ENCODE peak calls at places on chromosomes 3 and 15, in six cellular contexts. One of them, this sample, is unnamed.

GRCh38 chr15:55897560-55898336 is 95.7 kb downstream of the NEDD4 start:
- DNase-seq in osteocyte: no peak
- DNase-seq in GM12865: peak; percentile 7
- DNase-seq in ovary: peak; percentile 59
- DNase-seq in stimulated activated CD8-positive, alpha-beta memory T cell treated with anti-CD3 and anti-CD28 coated beads, Interleukin-15, amount 100 ng/mL, for 4 hours: no peak
- DNase-seq in uterus: peak; percentile 40
- DNase-seq in this sample: no peak

GRCh38 chr3:185936814-185937688 is 763 bp downstream of the TRA2B start:
- DNase-seq in osteocyte: peak; percentile 96
- DNase-seq in GM12865: peak; percentile 94
- DNase-seq in ovary: peak; percentile 95
- DNase-seq in stimulated activated CD8-positive, alpha-beta memory T cell treated with anti-CD3 and anti-CD28 coated beads, Interleukin-15, amount 100 ng/mL, for 4 hours: peak; percentile 74
- DNase-seq in uterus: peak; percentile 92
- DNase-seq in this sample: peak; percentile 67

GRCh38 chr15:64934023-64934422 is 22.3 kb downstream of the ANKDD1A start:
- DNase-seq in osteocyte: peak; percentile 67
- DNase-seq in GM12865: no peak
- DNase-seq in ovary: no peak
- DNase-seq in stimulated activated CD8-positive, alpha-beta memory T cell treated with anti-CD3 and anti-CD28 coated beads, Interleukin-15, amount 100 ng/mL, for 4 hours: no peak
- DNase-seq in uterus: no peak
- DNase-seq in this sample: no peak

GRCh38 chr15:83112233-83112958 is 5.0 kb downstream of the TM6SF1 start:
- DNase-seq in osteocyte: peak; percentile 84
- DNase-seq in GM12865: no peak
- DNase-seq in ovary: no peak
- DNase-seq in stimulated activated CD8-positive, alpha-beta memory T cell treated with anti-CD3 and anti-CD28 coated beads, Interleukin-15, amount 100 ng/mL, for 4 hours: no peak
- DNase-seq in uterus: peak; percentile 37
- DNase-seq in this sample: no peak

GRCh38 chr3:50295553-50296166 is 3.4 kb upstream of the IFRD2 start:
- DNase-seq in osteocyte: no peak
- DNase-seq in GM12865: no peak
- DNase-seq in ovary: no peak
- DNase-seq in stimulated activated CD8-positive, alpha-beta memory T cell treated with anti-CD3 and anti-CD28 coated beads, Interleukin-15, amount 100 ng/mL, for 4 hours: no peak
- DNase-seq in uterus: no peak
- DNase-seq in this sample: no peak

GRCh38 chr3:30752961-30753360 is 141.5 kb downstream of the GADL1 start:
- DNase-seq in osteocyte: no peak
- DNase-seq in GM12865: no peak
- DNase-seq in ovary: no peak
- DNase-seq in stimulated activated CD8-positive, alpha-beta memory T cell treated with anti-CD3 and anti-CD28 coated beads, Interleukin-15, amount 100 ng/mL, for 4 hours: no peak
- DNase-seq in uterus: no peak
- DNase-seq in this sample: peak; percentile 60

GRCh38 chr3:124928333-124929202 is 6.0 kb downstream of the MUC13 start:
- DNase-seq in osteocyte: no peak
- DNase-seq in GM12865: peak; percentile 77
- DNase-seq in ovary: peak; percentile 49
- DNase-seq in stimulated activated CD8-positive, alpha-beta memory T cell treated with anti-CD3 and anti-CD28 coated beads, Interleukin-15, amount 100 ng/mL, for 4 hours: peak; percentile 30
- DNase-seq in uterus: peak; percentile 54
- DNase-seq in this sample: peak; percentile 49

GRCh38 chr3:31861839-31862238 is 119.2 kb downstream of the OSBPL10 start:
- DNase-seq in osteocyte: no peak
- DNase-seq in GM12865: no peak
- DNase-seq in ovary: no peak
- DNase-seq in stimulated activated CD8-positive, alpha-beta memory T cell treated with anti-CD3 and anti-CD28 coated beads, Interleukin-15, amount 100 ng/mL, for 4 hours: no peak
- DNase-seq in uterus: no peak
- DNase-seq in this sample: no peak

GRCh38 chr3:67739851-67740250 is 85.4 kb upstream of the SUCLG2 start:
- DNase-seq in osteocyte: no peak
- DNase-seq in GM12865: no peak
- DNase-seq in ovary: no peak
- DNase-seq in stimulated activated CD8-positive, alpha-beta memory T cell treated with anti-CD3 and anti-CD28 coated beads, Interleukin-15, amount 100 ng/mL, for 4 hours: no peak
- DNase-seq in uterus: no peak
- DNase-seq in this sample: no peak

GRCh38 chr15:64092864-64093626 is 593 bp downstream of the CIAO2A start:
- DNase-seq in osteocyte: no peak
- DNase-seq in GM12865: peak; percentile 86
- DNase-seq in ovary: peak; percentile 50
- DNase-seq in stimulated activated CD8-positive, alpha-beta memory T cell treated with anti-CD3 and anti-CD28 coated beads, Interleukin-15, amount 100 ng/mL, for 4 hours: no peak
- DNase-seq in uterus: peak; percentile 29
- DNase-seq in this sample: peak; percentile 67

GRCh38 chr3:106114848-106115247 is 246.0 kb upstream of the CBLB start:
- DNase-seq in osteocyte: no peak
- DNase-seq in GM12865: no peak
- DNase-seq in ovary: no peak
- DNase-seq in stimulated activated CD8-positive, alpha-beta memory T cell treated with anti-CD3 and anti-CD28 coated beads, Interleukin-15, amount 100 ng/mL, for 4 hours: no peak
- DNase-seq in uterus: no peak
- DNase-seq in this sample: no peak

GRCh38 chr3:101640256-101640655 is 36.7 kb downstream of the ZBTB11 start:
- DNase-seq in osteocyte: no peak
- DNase-seq in GM12865: no peak
- DNase-seq in ovary: no peak
- DNase-seq in stimulated activated CD8-positive, alpha-beta memory T cell treated with anti-CD3 and anti-CD28 coated beads, Interleukin-15, amount 100 ng/mL, for 4 hours: no peak
- DNase-seq in uterus: no peak
- DNase-seq in this sample: no peak

GRCh38 chr3:66485291-66485968 is 15.4 kb downstream of the LRIG1 start:
- DNase-seq in osteocyte: no peak
- DNase-seq in GM12865: no peak
- DNase-seq in ovary: no peak
- DNase-seq in stimulated activated CD8-positive, alpha-beta memory T cell treated with anti-CD3 and anti-CD28 coated beads, Interleukin-15, amount 100 ng/mL, for 4 hours: no peak
- DNase-seq in uterus: no peak
- DNase-seq in this sample: peak; percentile 45

GRCh38 chr15:96351801-96352593 is 21.5 kb downstream of the NR2F2 start:
- DNase-seq in osteocyte: no peak
- DNase-seq in GM12865: no peak
- DNase-seq in ovary: peak; percentile 83
- DNase-seq in stimulated activated CD8-positive, alpha-beta memory T cell treated with anti-CD3 and anti-CD28 coated beads, Interleukin-15, amount 100 ng/mL, for 4 hours: no peak
- DNase-seq in uterus: peak; percentile 68
- DNase-seq in this sample: no peak

This sample was measured in MV-4-11.